ENCODE peak calls at places on chromosome 12, in nine cellular contexts. M, L, W, E, U, R, O, C and N are unnamed samples.

GRCh38 chr12:119008691-119009221 is 27.4 kb downstream of the SRRM4 start:
- DNase-seq in M (no peak), L (no peak), W (no peak), E (no peak), U (no peak), R (no peak), O (peak; percentile 56), C (peak; percentile 6), N (no peak)

GRCh38 chr12:107992870-107993451 is 136.1 kb upstream of the WSCD2 start:
- DNase-seq in M (peak; percentile 10), L (no peak), W (no peak), E (peak; percentile 9), U (no peak), R (peak; percentile 69), O (peak; percentile 36), C (peak; percentile 74), N (no peak)

GRCh38 chr12:70400124-70400523 is 34.0 kb downstream of the KCNMB4 start:
- DNase-seq in M (no peak), L (no peak), W (no peak), E (no peak), U (no peak), R (no peak), O (no peak), C (no peak), N (no peak)

GRCh38 chr12:105107176-105107496 is 395 bp upstream of the WASHC4 start:
- DNase-seq in M (peak; percentile 28), L (no peak), W (peak; percentile 56), E (no peak), U (no peak), R (peak; percentile 73), O (no peak), C (no peak), N (no peak)

GRCh38 chr12:105142259-105142658 is 34.7 kb downstream of the WASHC4 start:
- DNase-seq in M (no peak), L (no peak), W (no peak), E (no peak), U (no peak), R (no peak), O (no peak), C (no peak), N (no peak)

GRCh38 chr12:76137611-76138010 is 53.1 kb upstream of the NAP1L1 start:
- DNase-seq in M (no peak), L (no peak), W (no peak), E (no peak), U (no peak), R (no peak), O (no peak), C (peak; percentile 57), N (no peak)

GRCh38 chr12:133203344-133204263 is 22.3 kb downstream of the ZNF268 start:
- DNase-seq in M (no peak), L (no peak), W (no peak), E (no peak), U (no peak), R (peak; percentile 35), O (no peak), C (no peak), N (no peak)

GRCh38 chr12:124289634-124290600 is 5.0 kb upstream of the RFLNA start:
- DNase-seq in M (no peak), L (no peak), W (no peak), E (peak; percentile 71), U (peak; percentile 29), R (no peak), O (no peak), C (no peak), N (no peak)

GRCh38 chr12:1605129-1606020 is 11.0 kb upstream of the FBXL14 start:
- DNase-seq in M (peak; percentile 57), L (no peak), W (peak; percentile 75), E (peak; percentile 62), U (peak; percentile 85), R (peak; percentile 88), O (peak; percentile 57), C (peak; percentile 88), N (no peak)

GRCh38 chr12:42474391-42474790 is 115.2 kb downstream of the PRICKLE1 start:
- DNase-seq in M (no peak), L (no peak), W (no peak), E (peak; percentile 49), U (no peak), R (peak; percentile 19), O (no peak), C (no peak), N (no peak)

GRCh38 chr12:123267991-123268843 is 3.4 kb downstream of the CDK2AP1 start:
- DNase-seq in M (no peak), L (no peak), W (peak; percentile 74), E (no peak), U (peak; percentile 35), R (no peak), O (no peak), C (no peak), N (peak; percentile 31)

GRCh38 chr12:124919646-124920352 is 5.3 kb upstream of the UBC start:
- DNase-seq in M (no peak), L (no peak), W (no peak), E (no peak), U (no peak), R (peak; percentile 67), O (no peak), C (no peak), N (no peak)

GRCh38 chr12:29427964-29428363 is 47.0 kb upstream of the ERGIC2 start:
- DNase-seq in M (peak; percentile 52), L (no peak), W (no peak), E (no peak), U (no peak), R (peak; percentile 9), O (no peak), C (no peak), N (no peak)

GRCh38 chr12:92973614-92974013 is 44.5 kb upstream of the EEA1 start:
- DNase-seq in M (peak; percentile 30), L (no peak), W (no peak), E (no peak), U (no peak), R (peak; percentile 62), O (no peak), C (no peak), N (peak; percentile 88)

GRCh38 chr12:121883315-121883660 is 5.3 kb upstream of the PSMD9 start:
- DNase-seq in M (no peak), L (no peak), W (no peak), E (no peak), U (no peak), R (no peak), O (no peak), C (peak; percentile 37), N (no peak)

GRCh38 chr12:82359115-82359478 is 768 bp downstream of the METTL25 start:
- DNase-seq in M (no peak), L (no peak), W (no peak), E (no peak), U (no peak), R (no peak), O (no peak), C (peak; percentile 30), N (no peak)

GRCh38 chr12:68628698-68629097 is 18.0 kb downstream of the RAP1B start:
- DNase-seq in M (no peak), L (no peak), W (no peak), E (no peak), U (no peak), R (no peak), O (no peak), C (no peak), N (no peak)

GRCh38 chr12:91964501-91964900 is 181.1 kb downstream of the BTG1 start:
- DNase-seq in M (no peak), L (no peak), W (no peak), E (no peak), U (no peak), R (no peak), O (no peak), C (no peak), N (no peak)

GRCh38 chr12:21221778-21222177 is 90.8 kb downstream of the SLCO1B1 start:
- DNase-seq in M (no peak), L (no peak), W (no peak), E (no peak), U (no peak), R (no peak), O (no peak), C (no peak), N (no peak)

GRCh38 chr12:50677858-50678257 is 86.0 kb upstream of the ATF1 start:
- DNase-seq in M (no peak), L (no peak), W (no peak), E (no peak), U (peak; percentile 25), R (no peak), O (no peak), C (no peak), N (peak; percentile 29)

GRCh38 chr12:117047810-117048584 is 51.2 kb downstream of the TESC start:
- DNase-seq in M (no peak), L (no peak), W (no peak), E (peak; percentile 47), U (peak; percentile 78), R (peak; percentile 65), O (no peak), C (peak; percentile 89), N (no peak)

GRCh38 chr12:76539727-76540126 is 19.8 kb downstream of the OSBPL8 start:
- DNase-seq in M (no peak), L (no peak), W (no peak), E (no peak), U (no peak), R (no peak), O (no peak), C (no peak), N (no peak)

GRCh38 chr12:113325938-113326337 is 9.0 kb downstream of the SLC8B1 start:
- DNase-seq in M (no peak), L (no peak), W (no peak), E (no peak), U (peak; percentile 64), R (peak; percentile 38), O (no peak), C (no peak), N (no peak)

GRCh38 chr12:7899755-7900154 is 27.0 kb upstream of the SLC2A14 start:
- DNase-seq in M (no peak), L (no peak), W (no peak), E (no peak), U (no peak), R (no peak), O (no peak), C (no peak), N (no peak)

GRCh38 chr12:1884651-1885050 is 33.8 kb downstream of the CACNA2D4 start:
- DNase-seq in M (no peak), L (no peak), W (no peak), E (no peak), U (no peak), R (no peak), O (no peak), C (no peak), N (no peak)

GRCh38 chr12:118358607-118359540 is 13.8 kb downstream of the TAOK3 start:
- DNase-seq in M (no peak), L (no peak), W (no peak), E (no peak), U (no peak), R (peak; percentile 29), O (no peak), C (no peak), N (no peak)

GRCh38 chr12:62259311-62259992 is 752 bp upstream of the USP15 start:
- DNase-seq in M (peak; percentile 5), L (no peak), W (no peak), E (no peak), U (no peak), R (peak; percentile 21), O (no peak), C (peak; percentile 24), N (no peak)

GRCh38 chr12:47805417-47805816 is 14.3 kb downstream of the HDAC7 start:
- DNase-seq in M (no peak), L (no peak), W (no peak), E (no peak), U (no peak), R (no peak), O (no peak), C (no peak), N (no peak)

GRCh38 chr12:98737327-98737722 is 92.2 kb downstream of the APAF1 start:
- DNase-seq in M (no peak), L (no peak), W (no peak), E (no peak), U (no peak), R (no peak), O (no peak), C (no peak), N (no peak)

GRCh38 chr12:32765906-32766305 is 10.2 kb upstream of the YARS2 start:
- DNase-seq in M (no peak), L (no peak), W (no peak), E (no peak), U (no peak), R (no peak), O (no peak), C (no peak), N (no peak)

GRCh38 chr12:89951050-89951693 is 242.5 kb upstream of the ATP2B1 start:
- DNase-seq in M (peak; percentile 23), L (no peak), W (no peak), E (peak; percentile 3), U (no peak), R (peak; percentile 97), O (no peak), C (no peak), N (no peak)